ENCODE peak calls at places on chromosomes 11 and 22, in ten cellular contexts. One of them, this sample, is unnamed.
A peak's percentile ranks its signal among the peaks of the same experiment; 100 is the strongest.

GRCh38 chr11:6618117-6619020 is 853 bp downstream of the TPP1 start:
- DNase-seq in lung: no peak
- DNase-seq in uterus: peak; percentile 89
- DNase-seq in GM12865: peak; percentile 48
- DNase-seq in MCF 10A: no peak
- DNase-seq in body of pancreas: peak; percentile 57
- DNase-seq in endothelial cell: no peak
- DNase-seq in mesothelial cell of epicardium: no peak
- DNase-seq in left ventricle myocardium inferior: no peak
- DNase-seq in pancreas: no peak
- DNase-seq in this sample: peak; percentile 32

GRCh38 chr11:34600339-34601084 is 20.4 kb upstream of the EHF start:
- DNase-seq in lung: peak; percentile 56
- DNase-seq in uterus: no peak
- DNase-seq in GM12865: no peak
- DNase-seq in MCF 10A: no peak
- DNase-seq in body of pancreas: peak; percentile 90
- DNase-seq in endothelial cell: no peak
- DNase-seq in mesothelial cell of epicardium: no peak
- DNase-seq in left ventricle myocardium inferior: no peak
- DNase-seq in pancreas: peak; percentile 75
- DNase-seq in this sample: no peak

GRCh38 chr11:108916290-108916689 is 251.4 kb downstream of the DDX10 start:
- DNase-seq in lung: no peak
- DNase-seq in uterus: no peak
- DNase-seq in GM12865: no peak
- DNase-seq in MCF 10A: no peak
- DNase-seq in body of pancreas: no peak
- DNase-seq in endothelial cell: no peak
- DNase-seq in mesothelial cell of epicardium: no peak
- DNase-seq in left ventricle myocardium inferior: no peak
- DNase-seq in pancreas: no peak
- DNase-seq in this sample: no peak

GRCh38 chr11:35598254-35599125 is 19.8 kb upstream of the FJX1 start:
- DNase-seq in lung: no peak
- DNase-seq in uterus: no peak
- DNase-seq in GM12865: peak; percentile 72
- DNase-seq in MCF 10A: no peak
- DNase-seq in body of pancreas: peak; percentile 47
- DNase-seq in endothelial cell: no peak
- DNase-seq in mesothelial cell of epicardium: no peak
- DNase-seq in left ventricle myocardium inferior: no peak
- DNase-seq in pancreas: no peak
- DNase-seq in this sample: peak; percentile 24

GRCh38 chr11:45880772-45881570 is 4.5 kb upstream of the MAPK8IP1 start:
- DNase-seq in lung: no peak
- DNase-seq in uterus: no peak
- DNase-seq in GM12865: no peak
- DNase-seq in MCF 10A: no peak
- DNase-seq in body of pancreas: no peak
- DNase-seq in endothelial cell: no peak
- DNase-seq in mesothelial cell of epicardium: no peak
- DNase-seq in left ventricle myocardium inferior: no peak
- DNase-seq in pancreas: no peak
- DNase-seq in this sample: no peak

GRCh38 chr11:117282956-117283355 is 8.2 kb upstream of the BACE1-AS start:
- DNase-seq in lung: no peak
- DNase-seq in uterus: no peak
- DNase-seq in GM12865: no peak
- DNase-seq in MCF 10A: no peak
- DNase-seq in body of pancreas: peak; percentile 86
- DNase-seq in endothelial cell: no peak
- DNase-seq in mesothelial cell of epicardium: no peak
- DNase-seq in left ventricle myocardium inferior: no peak
- DNase-seq in pancreas: no peak
- DNase-seq in this sample: no peak

GRCh38 chr11:58900479-58901420 is 38.5 kb upstream of the GLYATL1 start:
- DNase-seq in lung: peak; percentile 74
- DNase-seq in uterus: no peak
- DNase-seq in GM12865: peak; percentile 66
- DNase-seq in MCF 10A: peak; percentile 77
- DNase-seq in body of pancreas: peak; percentile 81
- DNase-seq in endothelial cell: peak; percentile 90
- DNase-seq in mesothelial cell of epicardium: no peak
- DNase-seq in left ventricle myocardium inferior: peak; percentile 63
- DNase-seq in pancreas: peak; percentile 94
- DNase-seq in this sample: peak; percentile 54

GRCh38 chr11:92781151-92781550 is 188.3 kb upstream of the MTNR1B start:
- DNase-seq in lung: no peak
- DNase-seq in uterus: no peak
- DNase-seq in GM12865: no peak
- DNase-seq in MCF 10A: no peak
- DNase-seq in body of pancreas: no peak
- DNase-seq in endothelial cell: no peak
- DNase-seq in mesothelial cell of epicardium: no peak
- DNase-seq in left ventricle myocardium inferior: no peak
- DNase-seq in pancreas: no peak
- DNase-seq in this sample: no peak

GRCh38 chr22:39351689-39352214 is 2.0 kb downstream of the SYNGR1 start:
- DNase-seq in lung: no peak
- DNase-seq in uterus: no peak
- DNase-seq in GM12865: peak; percentile 11
- DNase-seq in MCF 10A: no peak
- DNase-seq in body of pancreas: no peak
- DNase-seq in endothelial cell: no peak
- DNase-seq in mesothelial cell of epicardium: no peak
- DNase-seq in left ventricle myocardium inferior: no peak
- DNase-seq in pancreas: no peak
- DNase-seq in this sample: no peak

GRCh38 chr22:40975346-40975745 is 24.2 kb downstream of the RBX1 start:
- DNase-seq in lung: no peak
- DNase-seq in uterus: no peak
- DNase-seq in GM12865: no peak
- DNase-seq in MCF 10A: no peak
- DNase-seq in body of pancreas: no peak
- DNase-seq in endothelial cell: no peak
- DNase-seq in mesothelial cell of epicardium: no peak
- DNase-seq in left ventricle myocardium inferior: no peak
- DNase-seq in pancreas: no peak
- DNase-seq in this sample: no peak

GRCh38 chr11:71472357-71472885 is 19.4 kb downstream of the NADSYN1 start:
- DNase-seq in lung: no peak
- DNase-seq in uterus: no peak
- DNase-seq in GM12865: no peak
- DNase-seq in MCF 10A: no peak
- DNase-seq in body of pancreas: no peak
- DNase-seq in endothelial cell: no peak
- DNase-seq in mesothelial cell of epicardium: no peak
- DNase-seq in left ventricle myocardium inferior: no peak
- DNase-seq in pancreas: peak; percentile 20
- DNase-seq in this sample: no peak

GRCh38 chr11:113204280-113204679 is 110.1 kb upstream of the TTC12 start:
- DNase-seq in lung: no peak
- DNase-seq in uterus: no peak
- DNase-seq in GM12865: no peak
- DNase-seq in MCF 10A: peak; percentile 81
- DNase-seq in body of pancreas: peak; percentile 24
- DNase-seq in endothelial cell: no peak
- DNase-seq in mesothelial cell of epicardium: no peak
- DNase-seq in left ventricle myocardium inferior: no peak
- DNase-seq in pancreas: no peak
- DNase-seq in this sample: no peak

GRCh38 chr11:126265801-126266200 is 2.9 kb downstream of the SRPRA start:
- DNase-seq in lung: no peak
- DNase-seq in uterus: no peak
- DNase-seq in GM12865: no peak
- DNase-seq in MCF 10A: no peak
- DNase-seq in body of pancreas: no peak
- DNase-seq in endothelial cell: no peak
- DNase-seq in mesothelial cell of epicardium: no peak
- DNase-seq in left ventricle myocardium inferior: no peak
- DNase-seq in pancreas: no peak
- DNase-seq in this sample: no peak

GRCh38 chr11:126268361-126268707 is 361 bp downstream of the SRPRA start:
- DNase-seq in lung: no peak
- DNase-seq in uterus: no peak
- DNase-seq in GM12865: no peak
- DNase-seq in MCF 10A: no peak
- DNase-seq in body of pancreas: no peak
- DNase-seq in endothelial cell: peak; percentile 20
- DNase-seq in mesothelial cell of epicardium: no peak
- DNase-seq in left ventricle myocardium inferior: no peak
- DNase-seq in pancreas: no peak
- DNase-seq in this sample: no peak

GRCh38 chr11:126267650-126268049 is 1.0 kb downstream of the SRPRA start:
- DNase-seq in lung: no peak
- DNase-seq in uterus: no peak
- DNase-seq in GM12865: no peak
- DNase-seq in MCF 10A: no peak
- DNase-seq in body of pancreas: peak; percentile 89
- DNase-seq in endothelial cell: no peak
- DNase-seq in mesothelial cell of epicardium: no peak
- DNase-seq in left ventricle myocardium inferior: no peak
- DNase-seq in pancreas: peak; percentile 64
- DNase-seq in this sample: no peak

GRCh38 chr11:126263489-126263888 is 5.2 kb downstream of the SRPRA start:
- DNase-seq in lung: no peak
- DNase-seq in uterus: no peak
- DNase-seq in GM12865: no peak
- DNase-seq in MCF 10A: no peak
- DNase-seq in body of pancreas: no peak
- DNase-seq in endothelial cell: no peak
- DNase-seq in mesothelial cell of epicardium: no peak
- DNase-seq in left ventricle myocardium inferior: no peak
- DNase-seq in pancreas: no peak
- DNase-seq in this sample: no peak

DNA sequence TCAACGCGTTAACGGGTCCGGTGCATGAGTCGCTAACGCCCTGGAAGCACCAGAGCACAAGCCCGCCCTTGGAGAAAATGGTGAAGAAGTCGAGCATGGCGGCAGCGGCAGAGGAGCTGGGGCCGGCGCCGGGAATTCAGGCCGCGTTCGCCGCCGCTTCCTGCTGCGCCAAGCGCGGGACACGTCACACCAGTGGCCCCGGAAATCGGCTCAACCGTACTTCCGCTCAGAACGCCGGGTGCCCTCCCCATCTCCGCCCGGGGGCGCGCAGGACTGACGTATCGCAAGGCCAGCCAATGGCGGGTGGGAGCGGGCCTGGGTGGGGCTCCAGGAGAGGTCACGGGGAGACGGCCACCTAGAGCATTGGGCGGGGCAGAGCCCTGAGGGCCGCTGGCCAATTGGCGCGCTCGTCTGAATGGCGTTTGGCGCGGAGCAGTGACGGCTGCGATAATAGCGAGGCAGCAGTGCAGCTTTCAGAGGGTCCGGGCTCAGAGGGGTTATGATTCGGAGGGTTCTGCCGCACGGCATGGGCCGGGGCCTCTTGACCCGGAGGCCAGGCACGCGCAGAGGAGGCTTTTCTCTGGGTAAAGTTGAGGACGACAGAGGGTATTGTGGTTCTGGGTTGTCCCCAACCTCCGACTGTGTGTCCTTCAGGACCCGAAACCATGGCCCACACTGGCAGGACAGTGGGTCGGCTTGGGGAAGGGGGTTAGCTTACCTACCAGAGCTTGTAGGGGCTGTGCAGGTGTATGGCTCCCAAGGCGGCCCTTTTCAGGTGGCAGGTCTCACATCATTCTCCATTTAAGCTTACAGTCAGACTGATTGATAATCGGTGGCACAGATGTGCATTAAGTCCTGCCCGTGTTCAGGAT is at the start of the genes FOXRED1 and SRPRA:
- DNase-seq in lung: peak; percentile 100
- DNase-seq in uterus: peak; percentile 99
- DNase-seq in GM12865: peak; percentile 100
- DNase-seq in MCF 10A: peak; percentile 99
- DNase-seq in body of pancreas: peak; percentile 100
- DNase-seq in endothelial cell: peak; percentile 100
- DNase-seq in mesothelial cell of epicardium: peak; percentile 99
- DNase-seq in left ventricle myocardium inferior: peak; percentile 100
- DNase-seq in pancreas: peak; percentile 99
- DNase-seq in this sample: peak; percentile 100
- TF ChIP-seq CTCF in lung: no peak
- TF ChIP-seq CTCF in uterus: no peak
- TF ChIP-seq CTCF in GM12865: no peak
- TF ChIP-seq CTCF in MCF 10A: no peak
- TF ChIP-seq CTCF in body of pancreas: no peak
- TF ChIP-seq CTCF in endothelial cell: no peak
- TF ChIP-seq CTCF in mesothelial cell of epicardium: no peak
- TF ChIP-seq CTCF in left ventricle myocardium inferior: no peak
- TF ChIP-seq CTCF in pancreas: no peak
- TF ChIP-seq CTCF in this sample: no peak

GRCh38 chr11:10991372-10991771 is 133.5 kb upstream of the ZBED5 start:
- DNase-seq in lung: no peak
- DNase-seq in uterus: no peak
- DNase-seq in GM12865: no peak
- DNase-seq in MCF 10A: no peak
- DNase-seq in body of pancreas: no peak
- DNase-seq in endothelial cell: no peak
- DNase-seq in mesothelial cell of epicardium: no peak
- DNase-seq in left ventricle myocardium inferior: no peak
- DNase-seq in pancreas: no peak
- DNase-seq in this sample: no peak
- TF ChIP-seq CTCF in lung: no peak
- TF ChIP-seq CTCF in uterus: no peak
- TF ChIP-seq CTCF in GM12865: no peak
- TF ChIP-seq CTCF in MCF 10A: no peak
- TF ChIP-seq CTCF in body of pancreas: no peak
- TF ChIP-seq CTCF in endothelial cell: no peak
- TF ChIP-seq CTCF in mesothelial cell of epicardium: no peak
- TF ChIP-seq CTCF in left ventricle myocardium inferior: no peak
- TF ChIP-seq CTCF in pancreas: no peak
- TF ChIP-seq CTCF in this sample: no peak

GRCh38 chr11:16738198-16738948 is at the start of gene C11orf58:
- DNase-seq in lung: peak; percentile 96
- DNase-seq in uterus: peak; percentile 96
- DNase-seq in GM12865: peak; percentile 95
- DNase-seq in MCF 10A: peak; percentile 98
- DNase-seq in body of pancreas: peak; percentile 98
- DNase-seq in endothelial cell: peak; percentile 95
- DNase-seq in mesothelial cell of epicardium: peak; percentile 90
- DNase-seq in left ventricle myocardium inferior: peak; percentile 95
- DNase-seq in pancreas: peak; percentile 92
- DNase-seq in this sample: peak; percentile 91
- TF ChIP-seq CTCF in lung: no peak
- TF ChIP-seq CTCF in uterus: no peak
- TF ChIP-seq CTCF in GM12865: no peak
- TF ChIP-seq CTCF in MCF 10A: no peak
- TF ChIP-seq CTCF in body of pancreas: no peak
- TF ChIP-seq CTCF in endothelial cell: no peak
- TF ChIP-seq CTCF in mesothelial cell of epicardium: no peak
- TF ChIP-seq CTCF in left ventricle myocardium inferior: no peak
- TF ChIP-seq CTCF in pancreas: no peak
- TF ChIP-seq CTCF in this sample: no peak

DNA sequence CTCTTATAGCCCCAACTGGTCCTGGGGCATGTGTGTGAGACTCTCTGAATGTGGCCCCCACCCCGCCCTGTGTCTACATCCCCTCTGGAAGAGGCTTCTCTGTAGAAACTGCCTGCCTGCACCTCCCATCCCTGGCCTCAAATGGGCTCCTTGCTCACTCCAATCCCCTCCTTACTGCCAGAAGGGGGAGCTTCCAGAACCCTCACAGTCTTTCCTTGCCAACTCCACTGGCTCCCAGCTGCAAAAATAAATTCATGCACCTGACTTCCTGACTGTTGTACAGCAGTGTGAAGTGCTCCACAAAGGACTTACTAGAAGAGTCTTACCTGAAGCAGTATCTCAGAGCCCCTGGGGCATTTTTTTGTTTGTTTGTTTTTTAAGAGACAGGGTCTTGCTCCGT is 15.2 kb upstream of the SERPIND1 start:
- DNase-seq in lung: no peak
- DNase-seq in uterus: no peak
- DNase-seq in GM12865: no peak
- DNase-seq in MCF 10A: peak; percentile 14
- DNase-seq in body of pancreas: no peak
- DNase-seq in endothelial cell: no peak
- DNase-seq in mesothelial cell of epicardium: no peak
- DNase-seq in left ventricle myocardium inferior: no peak
- DNase-seq in pancreas: no peak
- DNase-seq in this sample: no peak
- TF ChIP-seq CTCF in lung: no peak
- TF ChIP-seq CTCF in uterus: no peak
- TF ChIP-seq CTCF in GM12865: no peak
- TF ChIP-seq CTCF in MCF 10A: no peak
- TF ChIP-seq CTCF in body of pancreas: no peak
- TF ChIP-seq CTCF in endothelial cell: no peak
- TF ChIP-seq CTCF in mesothelial cell of epicardium: no peak
- TF ChIP-seq CTCF in left ventricle myocardium inferior: no peak
- TF ChIP-seq CTCF in pancreas: no peak
- TF ChIP-seq CTCF in this sample: no peak

This sample was measured in GM10248.